ENCODE peak calls at places on chromosomes 7 and 10, in five cellular contexts. E is cardiac fibroblast, X is glutamatergic neuron, C is brain microvascular endothelial cell, L is NCI-H524. Y is an unnamed sample.

GRCh38 chr7:151009340-151010001 is 14.8 kb downstream of the ATG9B start:
- DNase-seq in C (no peak), E (no peak), X (no peak), L (no peak), Y (peak; percentile 76)

GRCh38 chr10:77393821-77394501 is 243.6 kb downstream of the KCNMA1 start:
- DNase-seq in X (peak; percentile 43), E (no peak), L (no peak), C (no peak), Y (no peak)

GRCh38 chr10:114876602-114877300 is 55.2 kb downstream of the FHIP2A start:
- DNase-seq in E (peak; percentile 64), L (peak; percentile 24), X (peak; percentile 86), C (peak; percentile 72), Y (peak; percentile 84)

GRCh38 chr7:71313562-71313961 is 181.6 kb downstream of the GALNT17 start:
- DNase-seq in C (no peak), L (no peak), E (no peak), X (no peak), Y (no peak)

GRCh38 chr7:157763279-157764000 is 426.6 kb downstream of the DNAJB6 start:
- DNase-seq in X (no peak), C (no peak), E (no peak), L (no peak), Y (peak; percentile 43)

GRCh38 chr10:79929409-79929904 is 19.4 kb downstream of the SFTPD start:
- DNase-seq in C (peak; percentile 46), E (peak; percentile 75), X (peak; percentile 90), L (no peak), Y (peak; percentile 89)

GRCh38 chr10:20986049-20986448 is 88.9 kb upstream of the NEBL start:
- DNase-seq in X (no peak), C (no peak), E (peak; percentile 45), L (no peak), Y (no peak)

GRCh38 chr10:3622845-3623621 is 162.0 kb downstream of the KLF6 start:
- DNase-seq in X (no peak), L (no peak), C (peak; percentile 48), E (peak; percentile 60), Y (no peak)

GRCh38 chr7:50730459-50731400 is 52.0 kb downstream of the GRB10 start:
- DNase-seq in L (no peak), X (no peak), C (no peak), E (peak; percentile 39), Y (no peak)

GRCh38 chr10:114623661-114624294 is 34.3 kb downstream of the ABLIM1 start:
- DNase-seq in E (peak; percentile 70), C (peak; percentile 77), L (no peak), X (no peak), Y (no peak)

GRCh38 chr10:86647773-86648705 is 6.3 kb upstream of the OPN4 start:
- DNase-seq in E (no peak), C (no peak), L (no peak), X (no peak), Y (no peak)

GRCh38 chr10:113767222-113767621 is 15.7 kb downstream of the PLEKHS1 start:
- DNase-seq in C (no peak), E (no peak), X (no peak), L (no peak), Y (no peak)

GRCh38 chr7:79624336-79624735 is 170.9 kb upstream of the MAGI2 start:
- DNase-seq in E (no peak), C (no peak), X (no peak), L (no peak), Y (no peak)

GRCh38 chr10:61486738-61487396 is 33.7 kb upstream of the TMEM26 start:
- DNase-seq in C (no peak), L (no peak), X (no peak), E (peak; percentile 76), Y (no peak)

GRCh38 chr7:1311406-1312097 is 78.9 kb downstream of the UNCX start:
- DNase-seq in L (no peak), X (no peak), C (no peak), E (no peak), Y (no peak)

GRCh38 chr10:33352154-33352553 is 17.7 kb upstream of the NRP1 start:
- DNase-seq in C (peak; percentile 25), X (no peak), E (peak; percentile 61), L (no peak), Y (no peak)

GRCh38 chr7:122675011-122675410 is 23.9 kb downstream of the RNF133 start:
- DNase-seq in E (peak; percentile 65), L (no peak), C (peak; percentile 40), X (no peak), Y (no peak)

GRCh38 chr7:96321041-96321669 is 743 bp downstream of the SLC25A13 start:
- DNase-seq in C (peak; percentile 70), E (peak; percentile 81), X (peak; percentile 70), L (peak; percentile 93), Y (peak; percentile 92)

GRCh38 chr10:128013626-128014025 is 106.7 kb downstream of the PTPRE start:
- DNase-seq in X (no peak), C (no peak), L (no peak), E (no peak), Y (no peak)

GRCh38 chr10:130558778-130559177 is 422.6 kb downstream of the GLRX3 start:
- DNase-seq in C (no peak), E (no peak), L (no peak), X (no peak), Y (no peak)

GRCh38 chr10:44935201-44935960 is 24.2 kb upstream of the RASSF4 start:
- DNase-seq in C (peak; percentile 72), E (peak; percentile 80), X (no peak), L (no peak), Y (no peak)

GRCh38 chr7:15839415-15840100 is 153.1 kb upstream of the MEOX2 start:
- DNase-seq in C (peak; percentile 16), X (peak; percentile 81), E (peak; percentile 46), L (peak; percentile 43), Y (peak; percentile 73)

GRCh38 chr10:123573236-123574147 is 92.7 kb upstream of the GPR26 start:
- DNase-seq in E (peak; percentile 7), L (peak; percentile 15), C (peak; percentile 6), X (peak; percentile 82), Y (no peak)

GRCh38 chr10:125802131-125802530 is 20.9 kb downstream of the UROS start:
- DNase-seq in L (no peak), C (no peak), E (no peak), X (no peak), Y (no peak)

GRCh38 chr7:101166909-101167644 is 1.7 kb upstream of the VGF start:
- DNase-seq in E (no peak), L (peak; percentile 88), C (no peak), X (peak; percentile 54), Y (no peak)

GRCh38 chr10:58444876-58445275 is 59.7 kb downstream of the TFAM start:
- DNase-seq in X (no peak), L (no peak), E (no peak), C (no peak), Y (no peak)

GRCh38 chr10:116891208-116891607 is 41.9 kb downstream of the ENO4 start:
- DNase-seq in E (peak; percentile 91), X (peak; percentile 45), L (peak; percentile 7), C (peak; percentile 95), Y (no peak)

GRCh38 chr7:43585521-43585920 is 2.6 kb downstream of the STK17A start:
- DNase-seq in E (peak; percentile 87), C (no peak), L (no peak), X (no peak), Y (no peak)

GRCh38 chr7:23438171-23438570 is 32.1 kb downstream of the IGF2BP3 start:
- DNase-seq in E (no peak), X (no peak), C (no peak), L (no peak), Y (no peak)

GRCh38 chr10:7520496-7521485 is 110.0 kb upstream of the SFMBT2 start:
- DNase-seq in E (no peak), C (no peak), L (no peak), X (no peak), Y (no peak)

GRCh38 chr7:29146082-29146706 is at the start of gene CPVL:
- DNase-seq in C (no peak), L (peak; percentile 52), X (peak; percentile 69), E (no peak), Y (peak; percentile 90)

GRCh38 chr10:6162589-6163356 is 40.0 kb upstream of the PFKFB3 start:
- DNase-seq in X (no peak), C (no peak), E (peak; percentile 45), L (no peak), Y (no peak)

GRCh38 chr7:92904292-92905131 is 68.1 kb upstream of the CDK6 start:
- DNase-seq in X (peak; percentile 33), L (no peak), C (peak; percentile 97), E (peak; percentile 98), Y (no peak)

GRCh38 chr7:6576024-6576866 is 1.0 kb upstream of the ZDHHC4 start:
- DNase-seq in E (no peak), C (no peak), X (no peak), L (no peak), Y (no peak)

GRCh38 chr10:26254616-26255015 is 38.0 kb downstream of the GAD2 start:
- DNase-seq in E (no peak), C (no peak), X (no peak), L (no peak), Y (no peak)

GRCh38 chr7:138935438-138936079 is 45.6 kb downstream of the KIAA1549 start:
- DNase-seq in C (peak; percentile 86), L (peak; percentile 71), E (peak; percentile 80), X (peak; percentile 56), Y (no peak)

GRCh38 chr10:70118196-70118595 is 14.4 kb downstream of the AIFM2 start:
- DNase-seq in L (no peak), X (no peak), E (no peak), C (no peak), Y (no peak)

GRCh38 chr10:109934958-109935793 is 11.9 kb upstream of the XPNPEP1 start:
- DNase-seq in X (no peak), L (no peak), E (peak; percentile 84), C (peak; percentile 48), Y (no peak)

GRCh38 chr7:128123291-128124037 is 92.2 kb upstream of the LRRC4 start:
- DNase-seq in C (no peak), L (no peak), E (no peak), X (no peak), Y (no peak)